ENCODE peak calls at places on chromosomes 1 and 21, in four cellular contexts. E, X, S and G are unnamed samples.

GRCh38 chr21:28971171-28971570 is 21.5 kb downstream of the LTN1 start:
- DNase-seq in E (no peak), S (no peak), X (no peak), G (no peak)

GRCh38 chr21:23394458-23394857 is 2212.8 kb downstream of the MRPL39 start:
- DNase-seq in S (no peak), X (no peak), E (peak), G (no peak)

GRCh38 chr1:151273924-151274466 is 8.1 kb upstream of the ZNF687 start:
- DNase-seq in X (no peak), S (no peak), E (no peak), G (no peak)

GRCh38 chr1:101259744-101260148 is 22.9 kb downstream of the S1PR1 start:
- DNase-seq in E (peak), X (peak), S (peak), G (peak)

GRCh38 chr1:24118410-24119242 is 6.7 kb upstream of the MYOM3 start:
- DNase-seq in X (no peak), S (no peak), E (no peak), G (no peak)

GRCh38 chr1:243325305-243325890 is 69.6 kb downstream of the SDCCAG8 start:
- DNase-seq in X (peak), E (peak), S (peak), G (peak)

GRCh38 chr21:42459583-42460215 is 36.3 kb downstream of the RSPH1 start:
- DNase-seq in X (no peak), E (no peak), S (no peak), G (no peak)

GRCh38 chr1:207619833-207620572 is 24.9 kb upstream of the CR1L start:
- DNase-seq in X (peak), S (peak), E (peak), G (peak)

GRCh38 chr1:75985827-75986226 is 53.6 kb upstream of the ASB17 start:
- DNase-seq in X (no peak), E (no peak), S (peak), G (no peak)

GRCh38 chr1:94025383-94026340 is 95.3 kb downstream of the ABCA4 start:
- DNase-seq in E (peak), X (peak), S (peak), G (peak)

GRCh38 chr1:211973541-211973940 is 61.8 kb downstream of the INTS7 start:
- DNase-seq in X (no peak), S (no peak), E (no peak), G (no peak)

GRCh38 chr1:62530516-62531154 is 66.7 kb upstream of the ANGPTL3 start:
- DNase-seq in E (peak), X (peak), S (no peak), G (no peak)

GRCh38 chr21:44379991-44380865 is 26.8 kb downstream of the TRPM2 start:
- DNase-seq in S (no peak), X (no peak), E (no peak), G (no peak)

GRCh38 chr1:18602533-18603211 is 28.0 kb upstream of the PAX7 start:
- DNase-seq in X (no peak), E (no peak), S (no peak), G (no peak)

GRCh38 chr1:240998024-240998423 is 359.0 kb downstream of the RGS7 start:
- DNase-seq in E (no peak), X (no peak), S (peak), G (peak)

GRCh38 chr1:155307247-155307740 is 1.4 kb upstream of the FDPS start:
- DNase-seq in X (no peak), E (peak), S (peak), G (no peak)

GRCh38 chr1:16112558-16113555 is 39.4 kb upstream of the FAM131C start:
- DNase-seq in X (no peak), S (peak), E (no peak), G (no peak)

GRCh38 chr1:194774535-194774934 is 1588.1 kb upstream of the B3GALT2 start:
- DNase-seq in S (no peak), X (no peak), E (peak), G (no peak)

GRCh38 chr1:245549981-245550701 is 395.4 kb downstream of the KIF26B start:
- DNase-seq in S (no peak), E (no peak), X (no peak), G (no peak)